ENCODE peak calls at places on chromosomes 3 and 15, in seven cellular contexts. W, Z, T, F, G, X and K are unnamed samples.

GRCh38 chr3:71760140-71760539 is 6.5 kb downstream of the GPR27 start:
- DNase-seq in G (no peak), T (no peak), W (no peak), F (no peak), Z (no peak), X (no peak), K (no peak)

GRCh38 chr3:166322394-166322793 is 485.2 kb upstream of the BCHE start:
- DNase-seq in F (no peak), T (no peak), X (no peak), G (no peak), W (no peak), Z (no peak), K (no peak)

GRCh38 chr3:24129549-24129948 is 184.5 kb downstream of the NR1D2 start:
- DNase-seq in X (no peak), G (no peak), T (no peak), W (no peak), Z (no peak), F (no peak), K (no peak)

GRCh38 chr3:67083277-67083676 is 85.2 kb downstream of the KBTBD8 start:
- DNase-seq in T (peak; percentile 10), G (no peak), Z (peak; percentile 76), W (peak; percentile 8), F (peak; percentile 72), X (no peak), K (no peak)

GRCh38 chr3:66709464-66710058 is 208.7 kb upstream of the LRIG1 start:
- DNase-seq in Z (no peak), F (no peak), X (no peak), G (no peak), T (no peak), W (no peak), K (no peak)

GRCh38 chr15:78619022-78619950 is 1.5 kb downstream of the CHRNA3 start:
- DNase-seq in G (no peak), T (no peak), F (no peak), X (no peak), Z (no peak), W (no peak), K (no peak)

GRCh38 chr15:62770752-62771151 is 271.8 kb upstream of the TPM1 start:
- DNase-seq in W (peak; percentile 48), F (no peak), X (no peak), T (no peak), G (no peak), Z (no peak), K (no peak)

GRCh38 chr15:44215594-44215993 is 20.5 kb upstream of the FRMD5 start:
- DNase-seq in G (no peak), X (no peak), T (no peak), F (no peak), Z (no peak), W (peak; percentile 83), K (no peak)

GRCh38 chr3:125212096-125212508 is 446 bp downstream of the SLC12A8 start:
- DNase-seq in W (no peak), G (no peak), Z (no peak), F (no peak), X (no peak), T (no peak), K (peak; percentile 31)

GRCh38 chr3:180359381-180360279 is 242.3 kb upstream of the TTC14 start:
- DNase-seq in T (no peak), W (no peak), G (no peak), X (no peak), F (no peak), Z (no peak), K (no peak)

GRCh38 chr15:38344351-38344750 is 91.7 kb downstream of the SPRED1 start:
- DNase-seq in X (no peak), G (no peak), F (no peak), W (no peak), Z (no peak), T (no peak), K (no peak)

GRCh38 chr3:127159547-127159946 is 33.4 kb upstream of the PRR23E start:
- DNase-seq in T (no peak), G (no peak), W (no peak), F (no peak), Z (no peak), X (peak; percentile 12), K (no peak)

GRCh38 chr15:20348900-20349773 is 192.5 kb downstream of the GOLGA6L6 start:
- DNase-seq in W (no peak), X (peak; percentile 43), T (no peak), Z (no peak), G (no peak), F (no peak), K (no peak)

GRCh38 chr3:164752814-164753213 is 325.5 kb downstream of the SI start:
- DNase-seq in G (no peak), W (no peak), F (no peak), T (no peak), Z (no peak), X (no peak), K (peak; percentile 5)

GRCh38 chr15:70100495-70101331 is 3.0 kb upstream of the TLE3 start:
- DNase-seq in T (peak; percentile 53), G (peak; percentile 55), F (peak; percentile 78), X (peak; percentile 79), Z (peak; percentile 68), W (peak; percentile 90), K (no peak)

GRCh38 chr3:124888482-124889441 is 1.6 kb upstream of the ITGB5 start:
- DNase-seq in G (no peak), T (no peak), W (no peak), F (no peak), X (no peak), Z (no peak), K (no peak)

GRCh38 chr3:179181993-179182551 is 33.9 kb downstream of the PIK3CA start:
- DNase-seq in X (no peak), W (peak; percentile 20), F (no peak), G (no peak), Z (no peak), T (no peak), K (no peak)

GRCh38 chr3:10315101-10315500 is 5.8 kb downstream of the SEC13 start:
- DNase-seq in Z (no peak), X (no peak), F (no peak), G (no peak), W (no peak), T (no peak), K (no peak)

GRCh38 chr3:72820405-72820804 is 27.8 kb downstream of the SHQ1 start:
- DNase-seq in F (peak; percentile 59), Z (no peak), X (peak; percentile 30), T (no peak), W (peak; percentile 88), G (no peak), K (no peak)

GRCh38 chr3:113255100-113255853 is 43.9 kb downstream of the BOC start:
- DNase-seq in X (no peak), Z (peak; percentile 8), W (no peak), T (no peak), F (no peak), G (no peak), K (no peak)

GRCh38 chr3:151770941-151771340 is 37.2 kb downstream of the AADACL2 start:
- DNase-seq in W (peak; percentile 92), X (no peak), T (no peak), F (no peak), Z (no peak), G (peak; percentile 67), K (no peak)

GRCh38 chr15:63030101-63030528 is 12.4 kb upstream of the TPM1 start:
- DNase-seq in Z (no peak), T (no peak), X (peak; percentile 31), W (no peak), F (no peak), G (no peak), K (no peak)

GRCh38 chr15:30921781-30922371 is 18.2 kb downstream of the FAN1 start:
- DNase-seq in X (no peak), F (no peak), W (peak; percentile 19), T (no peak), G (peak; percentile 72), Z (no peak), K (no peak)

GRCh38 chr3:170734737-170735070 is 135.3 kb downstream of the RPL22L1 start:
- DNase-seq in F (no peak), W (no peak), X (no peak), T (no peak), Z (no peak), G (no peak), K (no peak)

GRCh38 chr3:59803269-59803668 is 753.4 kb upstream of the CFAP20DC start:
- DNase-seq in G (no peak), W (no peak), X (no peak), T (no peak), Z (no peak), F (no peak), K (no peak)

GRCh38 chr3:149085828-149086231 is 503 bp downstream of the HLTF start:
- DNase-seq in Z (peak; percentile 55), G (no peak), W (peak; percentile 24), F (peak; percentile 59), X (peak; percentile 48), T (peak; percentile 6), K (no peak)

GRCh38 chr3:49998326-49998725 is 58.4 kb downstream of the RBM6 start:
- DNase-seq in Z (no peak), T (no peak), G (no peak), W (peak; percentile 21), X (no peak), F (no peak), K (peak; percentile 56)

GRCh38 chr3:52892290-52892624 is 5.1 kb downstream of the STIMATE start:
- DNase-seq in Z (no peak), G (no peak), X (no peak), W (no peak), F (no peak), T (no peak), K (no peak)

GRCh38 chr15:85289677-85290365 is 90.6 kb upstream of the AKAP13 start:
- DNase-seq in Z (peak; percentile 55), G (no peak), X (peak; percentile 75), F (peak; percentile 69), W (peak; percentile 71), T (no peak), K (peak; percentile 71)